ENCODE peak calls at places on chromosomes 11 and 22, in four cellular contexts. One of them, this sample, is unnamed.

GRCh38 chr22:37244114-37244921 is at the start of gene RAC2:
- DNase-seq in testis: peak; percentile 50
- DNase-seq in ovary: peak; percentile 6
- DNase-seq in upper lobe of left lung: peak; percentile 90
- DNase-seq in this sample: peak; percentile 98

GRCh38 chr22:40668611-40669390 is 10.5 kb upstream of the MCHR1 start:
- DNase-seq in testis: no peak
- DNase-seq in ovary: no peak
- DNase-seq in upper lobe of left lung: no peak
- DNase-seq in this sample: no peak

GRCh38 chr11:70247042-70247709 is 23.3 kb upstream of the PPFIA1 start:
- DNase-seq in testis: no peak
- DNase-seq in ovary: no peak
- DNase-seq in upper lobe of left lung: no peak
- DNase-seq in this sample: peak; percentile 41

GRCh38 chr11:85086511-85087284 is 540.4 kb downstream of the DLG2 start:
- DNase-seq in testis: no peak
- DNase-seq in ovary: no peak
- DNase-seq in upper lobe of left lung: no peak
- DNase-seq in this sample: no peak

GRCh38 chr11:95908826-95909225 is 15.1 kb downstream of the MTMR2 start:
- DNase-seq in testis: no peak
- DNase-seq in ovary: no peak
- DNase-seq in upper lobe of left lung: no peak
- DNase-seq in this sample: no peak

GRCh38 chr11:2929511-2929879 is 275 bp upstream of the PHLDA2 start:
- DNase-seq in testis: no peak
- DNase-seq in ovary: peak; percentile 23
- DNase-seq in upper lobe of left lung: peak; percentile 93
- DNase-seq in this sample: peak; percentile 50

GRCh38 chr11:77559686-77560425 is 29.9 kb upstream of the AQP11 start:
- DNase-seq in testis: no peak
- DNase-seq in ovary: no peak
- DNase-seq in upper lobe of left lung: no peak
- DNase-seq in this sample: peak; percentile 9

GRCh38 chr11:17989306-17989705 is 23.5 kb downstream of the SERGEF start:
- DNase-seq in testis: no peak
- DNase-seq in ovary: no peak
- DNase-seq in upper lobe of left lung: no peak
- DNase-seq in this sample: no peak

GRCh38 chr11:125886997-125887372 is 483 bp upstream of the HYLS1 start:
- DNase-seq in testis: peak; percentile 74
- DNase-seq in ovary: peak; percentile 53
- DNase-seq in upper lobe of left lung: peak; percentile 88
- DNase-seq in this sample: peak; percentile 89

GRCh38 chr11:17459211-17459610 is 17.4 kb downstream of the ABCC8 start:
- DNase-seq in testis: peak; percentile 17
- DNase-seq in ovary: no peak
- DNase-seq in upper lobe of left lung: no peak
- DNase-seq in this sample: no peak

GRCh38 chr22:23820748-23821211 is 18.0 kb downstream of the DERL3 start:
- DNase-seq in testis: no peak
- DNase-seq in ovary: no peak
- DNase-seq in upper lobe of left lung: no peak
- DNase-seq in this sample: peak; percentile 47

GRCh38 chr22:37206841-37207821 is 5.1 kb downstream of the SSTR3 start:
- DNase-seq in testis: no peak
- DNase-seq in ovary: peak; percentile 14
- DNase-seq in upper lobe of left lung: peak; percentile 76
- DNase-seq in this sample: no peak

GRCh38 chr11:102869354-102869753 is 5.4 kb downstream of the MMP12 start:
- DNase-seq in testis: no peak
- DNase-seq in ovary: no peak
- DNase-seq in upper lobe of left lung: no peak
- DNase-seq in this sample: no peak

GRCh38 chr22:24059121-24059520 is 48.0 kb downstream of the CABIN1 start:
- DNase-seq in testis: no peak
- DNase-seq in ovary: no peak
- DNase-seq in upper lobe of left lung: no peak
- DNase-seq in this sample: no peak

GRCh38 chr22:44094751-44095302 is 70.7 kb downstream of the PARVB start:
- DNase-seq in testis: no peak
- DNase-seq in ovary: no peak
- DNase-seq in upper lobe of left lung: no peak
- DNase-seq in this sample: no peak

GRCh38 chr11:71322861-71323582 is 70.6 kb upstream of the SHANK2 start:
- DNase-seq in testis: no peak
- DNase-seq in ovary: no peak
- DNase-seq in upper lobe of left lung: no peak
- DNase-seq in this sample: no peak

GRCh38 chr22:19892249-19892879 is 37.7 kb upstream of the GNB1L start:
- DNase-seq in testis: no peak
- DNase-seq in ovary: peak; percentile 62
- DNase-seq in upper lobe of left lung: peak; percentile 77
- DNase-seq in this sample: peak; percentile 52

GRCh38 chr22:29695129-29695926 is 24.5 kb upstream of the CABP7 start:
- DNase-seq in testis: no peak
- DNase-seq in ovary: no peak
- DNase-seq in upper lobe of left lung: peak; percentile 82
- DNase-seq in this sample: no peak

GRCh38 chr11:66259976-66260375 is 8.5 kb upstream of the RAB1B start:
- DNase-seq in testis: no peak
- DNase-seq in ovary: no peak
- DNase-seq in upper lobe of left lung: no peak
- DNase-seq in this sample: no peak

GRCh38 chr11:42251984-42252383 is 792.5 kb upstream of the LRRC4C start:
- DNase-seq in testis: no peak
- DNase-seq in ovary: no peak
- DNase-seq in upper lobe of left lung: no peak
- DNase-seq in this sample: no peak

GRCh38 chr11:128716661-128717210 is 22.9 kb downstream of the FLI1 start:
- DNase-seq in testis: no peak
- DNase-seq in ovary: no peak
- DNase-seq in upper lobe of left lung: no peak
- DNase-seq in this sample: no peak

GRCh38 chr11:102322560-102322959 is 5.3 kb downstream of the BIRC3 start:
- DNase-seq in testis: no peak
- DNase-seq in ovary: no peak
- DNase-seq in upper lobe of left lung: no peak
- DNase-seq in this sample: no peak

GRCh38 chr22:37636186-37636948 is 3.1 kb upstream of the SH3BP1 start:
- DNase-seq in testis: no peak
- DNase-seq in ovary: no peak
- DNase-seq in upper lobe of left lung: no peak
- DNase-seq in this sample: peak; percentile 90

GRCh38 chr11:43567396-43567975 is 113.1 kb upstream of the HSD17B12 start:
- DNase-seq in testis: no peak
- DNase-seq in ovary: no peak
- DNase-seq in upper lobe of left lung: no peak
- DNase-seq in this sample: peak; percentile 55

GRCh38 chr11:6258571-6258998 is 1.1 kb upstream of the CCKBR start:
- DNase-seq in testis: no peak
- DNase-seq in ovary: no peak
- DNase-seq in upper lobe of left lung: no peak
- DNase-seq in this sample: no peak

GRCh38 chr11:63999349-64000025 is 13.2 kb downstream of the OTUB1 start:
- DNase-seq in testis: peak; percentile 44
- DNase-seq in ovary: peak; percentile 69
- DNase-seq in upper lobe of left lung: peak; percentile 90
- DNase-seq in this sample: no peak

GRCh38 chr11:102111787-102112653 is 1.8 kb downstream of the YAP1 start:
- DNase-seq in testis: peak; percentile 60
- DNase-seq in ovary: no peak
- DNase-seq in upper lobe of left lung: no peak
- DNase-seq in this sample: peak; percentile 15

DNA sequence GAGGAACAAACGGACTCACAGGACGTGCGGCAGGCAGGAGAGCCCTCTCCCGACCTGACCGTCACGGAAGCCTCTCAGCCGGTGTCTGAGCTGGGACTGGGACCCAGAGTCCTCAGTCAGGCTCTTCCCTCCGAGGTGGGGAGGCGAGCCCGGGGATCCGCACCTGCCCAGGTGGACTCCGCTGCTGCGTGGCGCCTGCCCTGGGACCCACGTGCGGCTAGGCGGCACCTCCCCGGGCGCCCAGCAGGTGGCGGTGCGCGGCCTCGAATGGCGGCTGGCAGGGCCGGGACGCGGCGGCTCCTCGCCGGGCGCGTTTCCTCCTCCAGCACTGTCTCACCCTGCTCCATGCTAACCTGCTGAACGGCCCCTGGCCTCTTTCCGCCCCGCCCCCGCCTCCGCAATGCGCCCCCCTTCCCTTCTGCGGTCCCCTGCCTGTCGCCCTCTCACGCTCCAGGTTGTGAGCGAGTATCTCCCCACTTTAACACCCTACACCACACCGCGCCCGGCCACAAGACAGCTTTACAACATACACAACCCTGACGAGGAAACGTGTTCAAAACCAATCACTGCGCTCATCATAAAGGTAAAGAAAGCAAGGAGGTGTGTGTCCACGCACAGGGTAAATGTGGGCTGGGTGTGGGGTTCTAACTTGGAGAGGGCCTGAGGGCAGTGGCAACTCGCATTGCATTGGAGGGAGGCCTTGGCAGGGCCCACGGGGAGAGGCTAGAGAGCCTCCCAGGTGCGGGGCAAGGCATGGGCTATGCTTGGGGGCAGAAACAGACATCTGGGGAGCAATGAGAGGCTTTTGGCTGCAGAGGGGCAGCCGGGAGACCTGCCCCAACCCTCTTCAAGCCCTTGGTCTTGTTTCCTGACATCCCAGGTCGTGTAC is 25.9 kb upstream of the ATXN10 start:
- DNase-seq in testis: peak; percentile 80
- DNase-seq in ovary: peak; percentile 73
- DNase-seq in upper lobe of left lung: peak; percentile 97
- DNase-seq in this sample: peak; percentile 81
- TF ChIP-seq POLR2A in testis: no peak
- TF ChIP-seq POLR2A in ovary: no peak
- TF ChIP-seq POLR2A in upper lobe of left lung: no peak
- TF ChIP-seq POLR2A in this sample: no peak

GRCh38 chr22:27115410-27115809 is 458.0 kb downstream of the MIAT start:
- DNase-seq in testis: no peak
- DNase-seq in ovary: no peak
- DNase-seq in upper lobe of left lung: no peak
- DNase-seq in this sample: no peak

GRCh38 chr22:27116295-27116694 is 458.9 kb downstream of the MIAT start:
- DNase-seq in testis: no peak
- DNase-seq in ovary: no peak
- DNase-seq in upper lobe of left lung: no peak
- DNase-seq in this sample: no peak

GRCh38 chr22:27114186-27114585 is 456.8 kb downstream of the MIAT start:
- DNase-seq in testis: no peak
- DNase-seq in ovary: no peak
- DNase-seq in upper lobe of left lung: no peak
- DNase-seq in this sample: no peak

GRCh38 chr22:27113211-27114030 is 456.0 kb downstream of the MIAT start:
- DNase-seq in testis: peak; percentile 79
- DNase-seq in ovary: no peak
- DNase-seq in upper lobe of left lung: no peak
- DNase-seq in this sample: peak; percentile 87

GRCh38 chr22:27115816-27116256 is 458.4 kb downstream of the MIAT start:
- DNase-seq in testis: no peak
- DNase-seq in ovary: no peak
- DNase-seq in upper lobe of left lung: no peak
- DNase-seq in this sample: no peak
- TF ChIP-seq POLR2A in testis: no peak
- TF ChIP-seq POLR2A in ovary: no peak
- TF ChIP-seq POLR2A in upper lobe of left lung: no peak
- TF ChIP-seq POLR2A in this sample: no peak

GRCh38 chr22:22655452-22656108 is 11.2 kb downstream of the GGTLC2 start:
- DNase-seq in testis: no peak
- DNase-seq in ovary: no peak
- DNase-seq in upper lobe of left lung: no peak
- DNase-seq in this sample: peak; percentile 7
- TF ChIP-seq POLR2A in testis: no peak
- TF ChIP-seq POLR2A in ovary: no peak
- TF ChIP-seq POLR2A in upper lobe of left lung: no peak
- TF ChIP-seq POLR2A in this sample: no peak

DNA sequence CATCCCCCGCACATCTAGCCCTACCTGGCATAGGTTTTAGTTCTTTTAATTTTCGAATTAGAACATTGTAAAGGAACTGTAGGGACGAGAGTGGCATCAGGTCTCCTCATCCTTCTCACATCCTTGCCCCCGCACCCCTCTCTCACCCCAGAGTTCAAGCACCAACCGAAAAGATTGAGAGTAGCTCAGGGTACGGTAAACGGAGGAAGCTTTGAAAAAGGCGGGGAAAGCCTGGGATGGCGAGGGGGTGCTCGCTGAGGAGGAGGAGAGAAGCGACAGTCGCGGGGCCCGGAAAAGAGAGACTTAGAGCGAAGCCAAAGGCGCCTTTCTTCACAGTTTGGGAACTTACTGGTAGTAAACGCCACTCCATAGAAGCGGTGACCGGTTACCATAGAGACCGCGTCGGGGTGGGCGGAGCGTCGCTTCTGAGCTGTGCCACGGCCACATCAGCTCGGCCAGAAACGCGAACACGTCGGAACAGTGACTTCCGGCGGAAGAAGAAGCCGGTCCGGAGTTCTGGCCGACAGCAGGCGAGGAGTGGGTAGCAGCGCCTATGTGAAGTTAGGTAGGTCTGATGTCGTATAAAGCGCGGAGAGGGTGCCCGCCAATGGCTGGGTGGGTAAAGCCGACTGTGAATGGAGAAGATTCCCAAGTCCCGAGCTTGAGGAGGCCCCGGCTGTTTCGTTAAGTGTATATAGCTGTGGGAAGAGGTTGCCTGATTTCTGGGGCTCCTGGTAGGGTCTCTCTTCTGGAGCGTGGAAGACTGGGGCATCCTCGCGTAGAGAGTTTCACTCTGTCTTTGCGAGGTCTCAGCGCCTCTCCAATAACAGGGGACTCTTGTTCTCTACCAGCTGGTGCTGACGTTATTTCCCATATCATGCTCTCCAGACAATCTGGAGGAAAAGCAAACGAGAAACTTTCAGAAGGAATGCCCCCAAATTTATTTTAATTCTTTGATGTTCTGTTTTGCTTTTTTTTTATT is at the start of the genes DCDC1 and DNAJC24:
- DNase-seq in testis: peak; percentile 96
- DNase-seq in ovary: peak; percentile 92
- DNase-seq in upper lobe of left lung: peak; percentile 96
- DNase-seq in this sample: peak; percentile 93
- TF ChIP-seq POLR2A in testis: no peak
- TF ChIP-seq POLR2A in ovary: no peak
- TF ChIP-seq POLR2A in upper lobe of left lung: peak; percentile 61
- TF ChIP-seq POLR2A in this sample: peak; percentile 62

DNA sequence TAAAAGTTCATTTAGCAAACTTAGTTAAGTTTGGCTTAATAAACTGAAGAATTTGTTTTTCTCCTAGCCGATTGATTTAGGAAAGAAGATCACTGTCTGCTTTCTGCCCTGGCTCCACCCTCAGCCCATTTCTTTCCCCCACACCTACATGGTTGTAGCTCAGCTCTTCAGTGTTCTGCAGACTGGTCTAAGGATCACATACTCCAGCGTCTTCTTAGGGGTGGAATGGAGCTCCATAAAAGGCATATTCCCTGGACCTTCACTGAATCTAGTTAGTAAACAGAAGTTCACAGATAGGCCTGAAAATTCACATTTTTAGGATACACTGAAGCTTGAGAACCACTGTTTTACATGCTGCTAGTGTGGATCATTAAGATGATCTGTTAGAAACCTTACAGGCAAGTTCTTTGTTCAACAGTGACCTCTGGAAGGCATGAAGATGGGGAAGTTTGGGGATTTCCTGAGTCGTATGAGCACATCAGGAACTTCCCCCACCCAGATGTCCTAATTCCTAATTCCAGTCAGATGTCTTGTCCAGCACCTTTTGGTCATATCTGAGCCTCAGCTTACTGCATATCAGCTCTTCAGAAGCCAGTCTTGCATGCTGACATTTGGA is 16.8 kb downstream of the PIWIL4 start:
- DNase-seq in testis: no peak
- DNase-seq in ovary: no peak
- DNase-seq in upper lobe of left lung: no peak
- DNase-seq in this sample: peak; percentile 40
- TF ChIP-seq POLR2A in testis: no peak
- TF ChIP-seq POLR2A in ovary: no peak
- TF ChIP-seq POLR2A in upper lobe of left lung: no peak
- TF ChIP-seq POLR2A in this sample: no peak

This sample was measured in NB4.